ENCODE peak calls at places on chromosomes 16 and 17, in nine cellular contexts. D is Karpas-422; Q is head of caudate nucleus; S is EH; L is fibroblast of the conjunctiva; A is GM04504; I is NCI-H1930; M is stimulated activated CD4-positive, alpha-beta T cell treated with anti-CD3 and anti-CD28 coated beads, Interleukin-2, amount 100 ng/mL, for 24 hours; Z is HuH-7.5. C is an unnamed sample.

GRCh38 chr16:48421741-48422140 is 36.5 kb upstream of the SIAH1 start:
- DNase-seq in D (no peak), Q (no peak), S (peak; percentile 37), L (no peak), A (no peak), I (no peak), M (no peak), Z (no peak), C (no peak)

GRCh38 chr17:75738218-75738802 is 17.1 kb downstream of the ITGB4 start:
- DNase-seq in D (peak; percentile 70), Q (peak; percentile 79), S (peak; percentile 65), L (no peak), A (peak; percentile 20), I (no peak), M (no peak), Z (no peak), C (no peak)

GRCh38 chr16:59552164-59552563 is 818.0 kb upstream of the GOT2 start:
- DNase-seq in D (no peak), Q (no peak), S (no peak), L (no peak), A (no peak), I (no peak), M (no peak), Z (no peak), C (no peak)

GRCh38 chr16:48914070-48914469 is 304.1 kb upstream of the N4BP1 start:
- DNase-seq in D (no peak), Q (no peak), S (no peak), L (no peak), A (no peak), I (no peak), M (no peak), Z (no peak), C (no peak)

GRCh38 chr17:2067559-2067958 is 12.7 kb downstream of the HIC1 start:
- DNase-seq in D (no peak), Q (no peak), S (peak; percentile 79), L (no peak), A (no peak), I (no peak), M (no peak), Z (no peak), C (no peak)

GRCh38 chr16:3131755-3132377 is 3.0 kb upstream of the ZNF213 start:
- DNase-seq in D (peak; percentile 75), Q (no peak), S (peak; percentile 49), L (no peak), A (no peak), I (peak; percentile 26), M (peak; percentile 53), Z (no peak), C (no peak)

GRCh38 chr17:82097187-82097918 is 683 bp downstream of the FASN start:
- DNase-seq in D (peak; percentile 66), Q (peak; percentile 37), S (peak; percentile 72), L (no peak), A (peak; percentile 28), I (no peak), M (no peak), Z (peak; percentile 77), C (no peak)

GRCh38 chr17:1634841-1635650 is 6.4 kb upstream of the SLC43A2 start:
- DNase-seq in D (no peak), Q (no peak), S (no peak), L (no peak), A (no peak), I (no peak), M (no peak), Z (no peak), C (no peak)

GRCh38 chr16:78926723-78927200 is 673.8 kb downstream of the MAF start:
- DNase-seq in D (no peak), Q (no peak), S (no peak), L (no peak), A (no peak), I (no peak), M (no peak), Z (no peak), C (no peak)

GRCh38 chr16:48535831-48536599 is 74.0 kb downstream of the N4BP1 start:
- DNase-seq in D (no peak), Q (peak; percentile 25), S (peak; percentile 80), L (peak; percentile 72), A (peak; percentile 35), I (no peak), M (no peak), Z (no peak), C (no peak)

GRCh38 chr16:8753411-8754054 is 43.9 kb downstream of the TMEM186 start:
- DNase-seq in D (no peak), Q (no peak), S (no peak), L (no peak), A (no peak), I (no peak), M (no peak), Z (no peak), C (no peak)

GRCh38 chr17:2195729-2196128 is 107.9 kb downstream of the SMG6 start:
- DNase-seq in D (no peak), Q (no peak), S (peak; percentile 66), L (no peak), A (no peak), I (no peak), M (peak; percentile 66), Z (no peak), C (no peak)

GRCh38 chr16:3740934-3741333 is 23.6 kb upstream of the TRAP1 start:
- DNase-seq in D (no peak), Q (no peak), S (no peak), L (no peak), A (no peak), I (no peak), M (no peak), Z (no peak), C (no peak)

GRCh38 chr16:85361441-85362118 is 249.3 kb upstream of the CIBAR2 start:
- DNase-seq in D (no peak), Q (no peak), S (no peak), L (no peak), A (no peak), I (no peak), M (no peak), Z (no peak), C (no peak)

GRCh38 chr17:29962656-29963055 is 21.2 kb downstream of the EFCAB5 start:
- DNase-seq in D (no peak), Q (no peak), S (peak; percentile 28), L (no peak), A (no peak), I (no peak), M (no peak), Z (no peak), C (no peak)

GRCh38 chr16:82329504-82330192 is 159.6 kb upstream of the MPHOSPH6 start:
- DNase-seq in D (no peak), Q (peak; percentile 36), S (no peak), L (no peak), A (no peak), I (peak; percentile 79), M (no peak), Z (peak; percentile 37), C (no peak)

GRCh38 chr17:44865231-44865660 is 17.6 kb downstream of the HIGD1B start:
- DNase-seq in D (peak; percentile 86), Q (peak; percentile 72), S (peak; percentile 81), L (peak; percentile 57), A (peak; percentile 44), I (peak; percentile 53), M (peak; percentile 79), Z (peak; percentile 75), C (peak; percentile 61)

GRCh38 chr16:12320298-12320706 is 343.8 kb downstream of the SNX29 start:
- DNase-seq in D (no peak), Q (no peak), S (peak; percentile 87), L (no peak), A (no peak), I (no peak), M (no peak), Z (no peak), C (no peak)

GRCh38 chr17:80253631-80254395 is 6.8 kb upstream of the RNF213 start:
- DNase-seq in D (no peak), Q (no peak), S (no peak), L (no peak), A (no peak), I (no peak), M (no peak), Z (no peak), C (no peak)

GRCh38 chr16:58269526-58269925 is 25.3 kb downstream of the PRSS54 start:
- DNase-seq in D (no peak), Q (no peak), S (peak; percentile 2), L (no peak), A (no peak), I (no peak), M (no peak), Z (no peak), C (no peak)

GRCh38 chr17:49022391-49022941 is 25.3 kb downstream of the IGF2BP1 start:
- DNase-seq in D (no peak), Q (no peak), S (peak; percentile 79), L (no peak), A (no peak), I (no peak), M (no peak), Z (no peak), C (peak; percentile 87)

GRCh38 chr16:75099738-75100615 is 16.6 kb downstream of the LDHD start:
- DNase-seq in D (no peak), Q (peak; percentile 33), S (peak; percentile 63), L (no peak), A (no peak), I (no peak), M (no peak), Z (no peak), C (no peak)

GRCh38 chr17:55576237-55576998 is 65.2 kb upstream of the SMIM36 start:
- DNase-seq in D (peak; percentile 57), Q (peak; percentile 45), S (peak; percentile 81), L (peak; percentile 73), A (no peak), I (no peak), M (no peak), Z (no peak), C (no peak)

GRCh38 chr17:31052187-31052889 is 42.4 kb upstream of the NF1 start:
- DNase-seq in D (no peak), Q (no peak), S (peak; percentile 98), L (peak; percentile 87), A (peak; percentile 96), I (no peak), M (no peak), Z (no peak), C (no peak)

GRCh38 chr16:56362057-56362655 is 63.2 kb downstream of the AMFR start:
- DNase-seq in D (no peak), Q (peak; percentile 21), S (no peak), L (no peak), A (no peak), I (no peak), M (no peak), Z (no peak), C (no peak)

GRCh38 chr16:3578610-3579551 is 1.7 kb upstream of the NLRC3 start:
- DNase-seq in D (peak; percentile 72), Q (no peak), S (no peak), L (no peak), A (no peak), I (no peak), M (peak; percentile 55), Z (no peak), C (no peak)

GRCh38 chr16:49737541-49737940 is 118.4 kb downstream of the ZNF423 start:
- DNase-seq in D (no peak), Q (no peak), S (no peak), L (no peak), A (no peak), I (no peak), M (no peak), Z (no peak), C (no peak)

GRCh38 chr16:4890026-4890425 is 42.7 kb downstream of the UBN1 start:
- DNase-seq in D (no peak), Q (no peak), S (no peak), L (no peak), A (no peak), I (no peak), M (no peak), Z (no peak), C (no peak)